ENCODE peak calls at places on chromosomes 11 and 22, in five cellular contexts. A is amniotic epithelial cell, C is WTC11, U is HFF-Myc, M is skeletal muscle cell. B is an unnamed sample.

GRCh38 chr22:23754220-23754919 is at the start of gene VPREB3:
- DNase-seq in A (no peak), C (peak), U (no peak), M (no peak), B (no peak)

GRCh38 chr11:75867778-75868374 is 52.9 kb downstream of the UVRAG start:
- DNase-seq in A (peak), C (no peak), U (peak), M (peak), B (peak)

GRCh38 chr22:30396871-30397655 is at the start of gene SEC14L2:
- DNase-seq in A (peak), C (peak), U (no peak), M (no peak), B (peak)

GRCh38 chr11:87851234-87851633 is 324.0 kb downstream of the RAB38 start:
- DNase-seq in A (peak), C (no peak), U (no peak), M (peak), B (peak)

GRCh38 chr22:24208012-24208749 is 26.9 kb downstream of the SUSD2 start:
- DNase-seq in A (peak), C (no peak), U (peak), M (peak), B (peak)

GRCh38 chr11:393219-394033 is 583 bp upstream of the PKP3 start:
- DNase-seq in A (peak), C (no peak), U (no peak), M (no peak), B (peak)

GRCh38 chr11:66268953-66269906 is 791 bp downstream of the RAB1B start:
- DNase-seq in A (peak), C (peak), U (peak), M (no peak), B (peak)

GRCh38 chr11:66050581-66051231 is 1.5 kb upstream of the SF3B2 start:
- DNase-seq in A (no peak), C (no peak), U (no peak), M (no peak), B (no peak)

GRCh38 chr11:128784059-128784804 is 82.9 kb downstream of the KCNJ1 start:
- DNase-seq in A (no peak), C (peak), U (no peak), M (no peak), B (no peak)

GRCh38 chr11:132962026-132962425 is 570.3 kb downstream of the OPCML start:
- DNase-seq in A (no peak), C (no peak), U (peak), M (peak), B (peak)

GRCh38 chr11:66195867-66196266 is 72.6 kb upstream of the RAB1B start:
- DNase-seq in A (no peak), C (no peak), U (no peak), M (no peak), B (no peak)

GRCh38 chr11:71101606-71102005 is 150.8 kb downstream of the SHANK2 start:
- DNase-seq in A (no peak), C (no peak), U (no peak), M (no peak), B (no peak)

B was measured in hepatic stellate cell.